ENCODE peak calls at places on chromosomes 16 and 17, in ten cellular contexts. One of them, this sample, is unnamed.

GRCh38 chr16:46691720-46692119 is 2.3 kb downstream of the ORC6 start:
- DNase-seq in psoas muscle: no peak
- DNase-seq in CD8-positive, alpha-beta T cell: no peak
- DNase-seq in sigmoid colon: no peak
- DNase-seq in lung: no peak
- DNase-seq in MCF 10A: no peak
- DNase-seq in neural crest cell: no peak
- DNase-seq in AG04450: no peak
- DNase-seq in left lung: no peak
- DNase-seq in MM.1S: no peak
- DNase-seq in this sample: no peak

GRCh38 chr16:5875416-5875815 is 777.8 kb upstream of the EEF2KMT start:
- DNase-seq in psoas muscle: no peak
- DNase-seq in lung: no peak
- DNase-seq in sigmoid colon: no peak
- DNase-seq in MM.1S: no peak
- DNase-seq in left lung: no peak
- DNase-seq in AG04450: no peak
- DNase-seq in neural crest cell: no peak
- DNase-seq in CD8-positive, alpha-beta T cell: no peak
- DNase-seq in MCF 10A: no peak
- DNase-seq in this sample: no peak

GRCh38 chr17:37701424-37702020 is 43.3 kb downstream of the HNF1B start:
- DNase-seq in MCF 10A: peak
- DNase-seq in sigmoid colon: no peak
- DNase-seq in MM.1S: peak
- DNase-seq in lung: peak
- DNase-seq in left lung: no peak
- DNase-seq in psoas muscle: no peak
- DNase-seq in neural crest cell: peak
- DNase-seq in AG04450: no peak
- DNase-seq in CD8-positive, alpha-beta T cell: peak
- DNase-seq in this sample: no peak

GRCh38 chr16:49622421-49623402 is 233.2 kb downstream of the ZNF423 start:
- DNase-seq in MM.1S: no peak
- DNase-seq in lung: no peak
- DNase-seq in MCF 10A: no peak
- DNase-seq in neural crest cell: no peak
- DNase-seq in AG04450: no peak
- DNase-seq in CD8-positive, alpha-beta T cell: no peak
- DNase-seq in left lung: no peak
- DNase-seq in sigmoid colon: no peak
- DNase-seq in psoas muscle: peak
- DNase-seq in this sample: peak

GRCh38 chr17:28763804-28764266 is 20.0 kb downstream of the TRAF4 start:
- DNase-seq in MCF 10A: peak
- DNase-seq in AG04450: peak
- DNase-seq in psoas muscle: peak
- DNase-seq in CD8-positive, alpha-beta T cell: peak
- DNase-seq in lung: peak
- DNase-seq in MM.1S: peak
- DNase-seq in neural crest cell: peak
- DNase-seq in left lung: no peak
- DNase-seq in sigmoid colon: peak
- DNase-seq in this sample: no peak

GRCh38 chr16:81873843-81874752 is 95.0 kb downstream of the PLCG2 start:
- DNase-seq in neural crest cell: peak
- DNase-seq in CD8-positive, alpha-beta T cell: peak
- DNase-seq in MCF 10A: peak
- DNase-seq in MM.1S: peak
- DNase-seq in lung: peak
- DNase-seq in psoas muscle: no peak
- DNase-seq in AG04450: no peak
- DNase-seq in left lung: no peak
- DNase-seq in sigmoid colon: no peak
- DNase-seq in this sample: no peak

GRCh38 chr16:11432856-11433395 is 87.7 kb downstream of the RMI2 start:
- DNase-seq in left lung: no peak
- DNase-seq in CD8-positive, alpha-beta T cell: no peak
- DNase-seq in AG04450: no peak
- DNase-seq in MM.1S: no peak
- DNase-seq in MCF 10A: no peak
- DNase-seq in sigmoid colon: no peak
- DNase-seq in neural crest cell: no peak
- DNase-seq in psoas muscle: no peak
- DNase-seq in lung: no peak
- DNase-seq in this sample: no peak

GRCh38 chr16:11109551-11109950 is 146.5 kb downstream of the SOCS1 start:
- DNase-seq in MM.1S: no peak
- DNase-seq in lung: no peak
- DNase-seq in MCF 10A: no peak
- DNase-seq in neural crest cell: no peak
- DNase-seq in sigmoid colon: no peak
- DNase-seq in psoas muscle: no peak
- DNase-seq in left lung: no peak
- DNase-seq in CD8-positive, alpha-beta T cell: no peak
- DNase-seq in AG04450: no peak
- DNase-seq in this sample: no peak

DNA sequence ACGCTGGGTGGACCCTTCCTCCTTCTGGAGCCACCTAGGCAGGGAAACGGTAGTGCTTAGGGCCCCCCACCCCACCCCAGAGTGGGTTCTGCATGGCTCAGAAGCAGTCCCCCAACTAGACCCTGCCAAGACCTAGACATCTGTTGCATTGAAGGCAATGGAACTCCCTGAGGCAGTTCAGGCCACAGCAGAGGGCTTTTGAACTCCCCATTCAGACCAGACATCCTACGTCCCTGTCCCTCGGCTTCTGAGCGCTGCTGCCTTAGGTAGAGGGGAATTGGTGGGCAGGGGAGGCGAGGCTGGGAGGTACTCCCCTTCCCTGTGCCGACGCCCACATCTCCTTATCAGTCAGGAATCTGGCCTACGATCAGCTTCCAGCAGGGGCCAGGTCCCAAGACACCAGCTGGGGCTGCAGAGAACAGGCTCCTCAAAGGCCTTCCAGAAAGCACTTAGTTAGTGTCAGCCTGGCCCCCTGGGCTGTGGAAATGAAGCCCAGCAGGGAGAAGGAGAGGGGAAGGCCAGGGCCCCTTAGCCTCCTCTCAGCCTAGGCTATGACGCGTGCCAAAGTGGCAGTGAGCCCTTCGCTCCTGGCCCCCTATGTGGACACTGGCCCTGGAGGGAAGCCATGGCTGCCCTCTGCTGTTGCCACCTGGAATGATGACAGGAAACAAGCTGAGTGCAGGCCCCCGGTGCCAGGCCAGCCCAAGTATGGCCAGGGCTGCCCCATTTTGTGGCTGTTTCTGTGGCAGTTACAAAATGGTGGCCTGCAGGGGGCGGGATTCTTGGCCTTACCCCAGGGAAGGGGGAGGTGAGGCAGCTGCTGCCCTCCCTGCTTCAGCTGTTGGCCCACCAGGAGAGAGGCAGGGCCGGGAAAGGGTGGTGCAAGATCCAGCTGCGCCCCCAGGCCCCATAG is 11.1 kb downstream of the TBX4 start:
- DNase-seq in psoas muscle: peak
- DNase-seq in CD8-positive, alpha-beta T cell: no peak
- DNase-seq in sigmoid colon: peak
- DNase-seq in AG04450: no peak
- DNase-seq in neural crest cell: no peak
- DNase-seq in MCF 10A: no peak
- DNase-seq in MM.1S: no peak
- DNase-seq in lung: no peak
- DNase-seq in left lung: no peak
- DNase-seq in this sample: no peak
- TF ChIP-seq CTCF in psoas muscle: no peak
- TF ChIP-seq CTCF in CD8-positive, alpha-beta T cell: no peak
- TF ChIP-seq CTCF in sigmoid colon: no peak
- TF ChIP-seq CTCF in AG04450: peak
- TF ChIP-seq CTCF in neural crest cell: peak
- TF ChIP-seq CTCF in MCF 10A: no peak
- TF ChIP-seq CTCF in MM.1S: peak
- TF ChIP-seq CTCF in lung: no peak
- TF ChIP-seq CTCF in left lung: no peak
- TF ChIP-seq CTCF in this sample: peak

GRCh38 chr17:39155654-39156053 is 4.2 kb upstream of the PLXDC1 start:
- DNase-seq in sigmoid colon: no peak
- DNase-seq in neural crest cell: no peak
- DNase-seq in MM.1S: no peak
- DNase-seq in MCF 10A: no peak
- DNase-seq in psoas muscle: no peak
- DNase-seq in lung: no peak
- DNase-seq in left lung: no peak
- DNase-seq in CD8-positive, alpha-beta T cell: no peak
- DNase-seq in AG04450: no peak
- DNase-seq in this sample: no peak

GRCh38 chr17:39151680-39152058 is 232 bp upstream of the PLXDC1 start:
- DNase-seq in CD8-positive, alpha-beta T cell: peak
- DNase-seq in AG04450: no peak
- DNase-seq in MM.1S: no peak
- DNase-seq in lung: no peak
- DNase-seq in MCF 10A: no peak
- DNase-seq in left lung: no peak
- DNase-seq in psoas muscle: peak
- DNase-seq in neural crest cell: no peak
- DNase-seq in sigmoid colon: peak
- DNase-seq in this sample: no peak

GRCh38 chr17:39150795-39151679 is at the start of gene PLXDC1:
- DNase-seq in AG04450: no peak
- DNase-seq in neural crest cell: no peak
- DNase-seq in MCF 10A: no peak
- DNase-seq in left lung: peak
- DNase-seq in sigmoid colon: no peak
- DNase-seq in MM.1S: no peak
- DNase-seq in CD8-positive, alpha-beta T cell: no peak
- DNase-seq in psoas muscle: peak
- DNase-seq in lung: no peak
- DNase-seq in this sample: no peak

GRCh38 chr17:39152134-39152884 is 872 bp upstream of the PLXDC1 start:
- DNase-seq in CD8-positive, alpha-beta T cell: peak
- DNase-seq in neural crest cell: no peak
- DNase-seq in MM.1S: no peak
- DNase-seq in left lung: no peak
- DNase-seq in psoas muscle: peak
- DNase-seq in MCF 10A: no peak
- DNase-seq in sigmoid colon: peak
- DNase-seq in lung: no peak
- DNase-seq in AG04450: no peak
- DNase-seq in this sample: no peak

GRCh38 chr17:39153541-39154111 is 2.2 kb upstream of the PLXDC1 start:
- DNase-seq in MCF 10A: peak
- DNase-seq in lung: peak
- DNase-seq in sigmoid colon: peak
- DNase-seq in neural crest cell: peak
- DNase-seq in MM.1S: peak
- DNase-seq in AG04450: peak
- DNase-seq in psoas muscle: peak
- DNase-seq in left lung: peak
- DNase-seq in CD8-positive, alpha-beta T cell: peak
- DNase-seq in this sample: peak
- TF ChIP-seq CTCF in MCF 10A: no peak
- TF ChIP-seq CTCF in lung: no peak
- TF ChIP-seq CTCF in sigmoid colon: peak
- TF ChIP-seq CTCF in neural crest cell: peak
- TF ChIP-seq CTCF in MM.1S: no peak
- TF ChIP-seq CTCF in AG04450: no peak
- TF ChIP-seq CTCF in psoas muscle: peak
- TF ChIP-seq CTCF in left lung: no peak
- TF ChIP-seq CTCF in CD8-positive, alpha-beta T cell: no peak
- TF ChIP-seq CTCF in this sample: no peak

DNA sequence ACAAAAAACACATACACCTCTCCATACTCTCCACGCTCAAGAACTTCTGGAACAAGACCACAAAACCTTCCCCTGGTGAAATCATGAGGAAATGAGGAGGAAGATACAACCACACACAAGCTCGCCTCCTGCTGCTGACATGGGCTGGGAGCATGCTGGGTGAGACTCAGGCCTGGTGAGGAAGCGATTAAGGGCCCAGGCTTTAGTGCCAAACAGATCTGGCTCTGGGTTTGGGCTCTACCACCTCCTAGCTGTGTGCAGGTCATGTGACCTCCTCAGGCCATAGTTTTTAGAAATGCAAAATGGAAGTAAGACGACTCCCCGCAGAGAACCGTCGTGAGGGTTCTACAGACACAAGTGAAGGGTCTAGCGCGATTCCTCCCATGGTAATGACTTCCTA is 41.3 kb downstream of the VAC14 start:
- DNase-seq in CD8-positive, alpha-beta T cell: no peak
- DNase-seq in sigmoid colon: no peak
- DNase-seq in lung: no peak
- DNase-seq in neural crest cell: no peak
- DNase-seq in psoas muscle: no peak
- DNase-seq in left lung: no peak
- DNase-seq in MCF 10A: no peak
- DNase-seq in AG04450: no peak
- DNase-seq in MM.1S: no peak
- DNase-seq in this sample: no peak
- TF ChIP-seq CTCF in CD8-positive, alpha-beta T cell: no peak
- TF ChIP-seq CTCF in sigmoid colon: no peak
- TF ChIP-seq CTCF in lung: no peak
- TF ChIP-seq CTCF in neural crest cell: no peak
- TF ChIP-seq CTCF in psoas muscle: no peak
- TF ChIP-seq CTCF in left lung: no peak
- TF ChIP-seq CTCF in MCF 10A: no peak
- TF ChIP-seq CTCF in AG04450: no peak
- TF ChIP-seq CTCF in MM.1S: no peak
- TF ChIP-seq CTCF in this sample: no peak

GRCh38 chr16:80355335-80355734 is 185.5 kb upstream of the DYNLRB2 start:
- DNase-seq in CD8-positive, alpha-beta T cell: no peak
- DNase-seq in lung: no peak
- DNase-seq in psoas muscle: no peak
- DNase-seq in neural crest cell: no peak
- DNase-seq in MM.1S: no peak
- DNase-seq in MCF 10A: no peak
- DNase-seq in left lung: no peak
- DNase-seq in sigmoid colon: no peak
- DNase-seq in AG04450: no peak
- DNase-seq in this sample: no peak

GRCh38 chr16:80347002-80347401 is 193.8 kb upstream of the DYNLRB2 start:
- DNase-seq in psoas muscle: no peak
- DNase-seq in CD8-positive, alpha-beta T cell: no peak
- DNase-seq in lung: no peak
- DNase-seq in AG04450: no peak
- DNase-seq in MCF 10A: no peak
- DNase-seq in MM.1S: no peak
- DNase-seq in left lung: no peak
- DNase-seq in sigmoid colon: no peak
- DNase-seq in neural crest cell: no peak
- DNase-seq in this sample: no peak

GRCh38 chr16:80346160-80346632 is 194.6 kb upstream of the DYNLRB2 start:
- DNase-seq in CD8-positive, alpha-beta T cell: no peak
- DNase-seq in neural crest cell: no peak
- DNase-seq in lung: no peak
- DNase-seq in left lung: no peak
- DNase-seq in MM.1S: peak
- DNase-seq in psoas muscle: no peak
- DNase-seq in MCF 10A: no peak
- DNase-seq in sigmoid colon: no peak
- DNase-seq in AG04450: no peak
- DNase-seq in this sample: no peak

GRCh38 chr16:80347900-80348299 is 192.9 kb upstream of the DYNLRB2 start:
- DNase-seq in MCF 10A: peak
- DNase-seq in MM.1S: no peak
- DNase-seq in sigmoid colon: no peak
- DNase-seq in lung: peak
- DNase-seq in neural crest cell: no peak
- DNase-seq in CD8-positive, alpha-beta T cell: no peak
- DNase-seq in psoas muscle: no peak
- DNase-seq in AG04450: no peak
- DNase-seq in left lung: no peak
- DNase-seq in this sample: no peak

DNA sequence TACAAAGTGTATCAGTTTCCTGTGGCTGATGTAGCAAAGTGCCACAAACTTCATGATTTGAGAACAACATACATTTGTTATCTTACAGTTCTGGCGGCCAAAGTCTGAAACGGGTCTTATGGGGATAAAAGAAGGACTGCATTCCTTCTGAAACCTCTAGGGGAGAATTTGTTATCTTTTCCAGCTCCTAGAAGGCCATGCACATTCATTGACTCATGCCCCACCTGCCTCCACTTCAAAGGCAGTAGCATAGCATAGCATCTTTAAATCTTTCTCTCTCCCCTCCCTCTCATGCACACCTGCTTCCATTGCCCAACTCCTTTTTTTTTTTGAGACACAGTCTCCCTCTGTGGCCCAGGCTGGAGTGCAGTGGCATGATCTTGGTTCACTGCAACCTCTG is 190.7 kb upstream of the DYNLRB2 start:
- DNase-seq in neural crest cell: no peak
- DNase-seq in AG04450: no peak
- DNase-seq in MCF 10A: no peak
- DNase-seq in psoas muscle: no peak
- DNase-seq in lung: no peak
- DNase-seq in MM.1S: no peak
- DNase-seq in left lung: no peak
- DNase-seq in CD8-positive, alpha-beta T cell: no peak
- DNase-seq in sigmoid colon: no peak
- DNase-seq in this sample: no peak
- TF ChIP-seq CTCF in neural crest cell: no peak
- TF ChIP-seq CTCF in AG04450: no peak
- TF ChIP-seq CTCF in MCF 10A: no peak
- TF ChIP-seq CTCF in psoas muscle: no peak
- TF ChIP-seq CTCF in lung: no peak
- TF ChIP-seq CTCF in MM.1S: no peak
- TF ChIP-seq CTCF in left lung: no peak
- TF ChIP-seq CTCF in CD8-positive, alpha-beta T cell: no peak
- TF ChIP-seq CTCF in sigmoid colon: no peak
- TF ChIP-seq CTCF in this sample: no peak